ENCODE peak calls at places on chromosome 4, in nine cellular contexts. One of them, this sample, is unnamed.

GRCh38 chr4:10917475-10918103 is 233.0 kb upstream of the CLNK start:
- DNase-seq in activated CD4-positive, alpha-beta T cell treated with anti-CD3 and anti-CD28 coated beads, Interleukin-2, amount 50 U/mL, for 24 hours: no peak
- DNase-seq in activated B cell treated with CpG ODN at 0.5 μM for 24 hours: no peak
- DNase-seq in activated T-cell treated with anti-CD3 and anti-CD28 coated beads for 4 hours: no peak
- DNase-seq in left kidney: peak
- DNase-seq in uterus: no peak
- DNase-seq in RPMI7951: no peak
- DNase-seq in psoas muscle: no peak
- DNase-seq in IMR-90: no peak
- DNase-seq in this sample: no peak

GRCh38 chr4:84965558-84966381 is 720 bp downstream of the WDFY3 start:
- DNase-seq in activated CD4-positive, alpha-beta T cell treated with anti-CD3 and anti-CD28 coated beads, Interleukin-2, amount 50 U/mL, for 24 hours: no peak
- DNase-seq in left kidney: peak
- DNase-seq in activated T-cell treated with anti-CD3 and anti-CD28 coated beads for 4 hours: no peak
- DNase-seq in psoas muscle: peak
- DNase-seq in activated B cell treated with CpG ODN at 0.5 μM for 24 hours: no peak
- DNase-seq in uterus: peak
- DNase-seq in IMR-90: peak
- DNase-seq in RPMI7951: peak
- DNase-seq in this sample: no peak

GRCh38 chr4:79325864-79326328 is at the start of gene NAA11:
- DNase-seq in IMR-90: no peak
- DNase-seq in RPMI7951: no peak
- DNase-seq in psoas muscle: no peak
- DNase-seq in left kidney: no peak
- DNase-seq in uterus: no peak
- DNase-seq in activated B cell treated with CpG ODN at 0.5 μM for 24 hours: no peak
- DNase-seq in activated CD4-positive, alpha-beta T cell treated with anti-CD3 and anti-CD28 coated beads, Interleukin-2, amount 50 U/mL, for 24 hours: no peak
- DNase-seq in activated T-cell treated with anti-CD3 and anti-CD28 coated beads for 4 hours: no peak
- DNase-seq in this sample: no peak

GRCh38 chr4:141898336-141898735 is 262.0 kb downstream of the IL15 start:
- DNase-seq in activated CD4-positive, alpha-beta T cell treated with anti-CD3 and anti-CD28 coated beads, Interleukin-2, amount 50 U/mL, for 24 hours: no peak
- DNase-seq in left kidney: no peak
- DNase-seq in activated B cell treated with CpG ODN at 0.5 μM for 24 hours: no peak
- DNase-seq in uterus: no peak
- DNase-seq in activated T-cell treated with anti-CD3 and anti-CD28 coated beads for 4 hours: no peak
- DNase-seq in psoas muscle: no peak
- DNase-seq in IMR-90: no peak
- DNase-seq in RPMI7951: no peak
- DNase-seq in this sample: no peak

GRCh38 chr4:156515295-156515694 is 456.3 kb downstream of the PDGFC start:
- DNase-seq in uterus: no peak
- DNase-seq in activated CD4-positive, alpha-beta T cell treated with anti-CD3 and anti-CD28 coated beads, Interleukin-2, amount 50 U/mL, for 24 hours: no peak
- DNase-seq in IMR-90: peak
- DNase-seq in psoas muscle: no peak
- DNase-seq in left kidney: no peak
- DNase-seq in activated B cell treated with CpG ODN at 0.5 μM for 24 hours: no peak
- DNase-seq in RPMI7951: no peak
- DNase-seq in activated T-cell treated with anti-CD3 and anti-CD28 coated beads for 4 hours: no peak
- DNase-seq in this sample: no peak

GRCh38 chr4:173014113-173014558 is 154.5 kb upstream of the GALNT7 start:
- DNase-seq in psoas muscle: no peak
- DNase-seq in activated CD4-positive, alpha-beta T cell treated with anti-CD3 and anti-CD28 coated beads, Interleukin-2, amount 50 U/mL, for 24 hours: no peak
- DNase-seq in uterus: peak
- DNase-seq in RPMI7951: peak
- DNase-seq in activated T-cell treated with anti-CD3 and anti-CD28 coated beads for 4 hours: no peak
- DNase-seq in activated B cell treated with CpG ODN at 0.5 μM for 24 hours: no peak
- DNase-seq in IMR-90: peak
- DNase-seq in left kidney: peak
- DNase-seq in this sample: no peak

GRCh38 chr4:186201535-186202230 is 10.3 kb downstream of the CYP4V2 start:
- DNase-seq in activated B cell treated with CpG ODN at 0.5 μM for 24 hours: peak
- DNase-seq in IMR-90: peak
- DNase-seq in activated T-cell treated with anti-CD3 and anti-CD28 coated beads for 4 hours: peak
- DNase-seq in psoas muscle: no peak
- DNase-seq in left kidney: peak
- DNase-seq in uterus: no peak
- DNase-seq in RPMI7951: peak
- DNase-seq in activated CD4-positive, alpha-beta T cell treated with anti-CD3 and anti-CD28 coated beads, Interleukin-2, amount 50 U/mL, for 24 hours: peak
- DNase-seq in this sample: no peak

GRCh38 chr4:169099775-169100180 is 89.7 kb upstream of the CBR4 start:
- DNase-seq in IMR-90: peak
- DNase-seq in activated CD4-positive, alpha-beta T cell treated with anti-CD3 and anti-CD28 coated beads, Interleukin-2, amount 50 U/mL, for 24 hours: no peak
- DNase-seq in left kidney: no peak
- DNase-seq in RPMI7951: no peak
- DNase-seq in activated T-cell treated with anti-CD3 and anti-CD28 coated beads for 4 hours: no peak
- DNase-seq in activated B cell treated with CpG ODN at 0.5 μM for 24 hours: no peak
- DNase-seq in psoas muscle: no peak
- DNase-seq in uterus: peak
- DNase-seq in this sample: no peak

GRCh38 chr4:110793890-110794588 is 171.2 kb upstream of the PITX2 start:
- DNase-seq in psoas muscle: no peak
- DNase-seq in activated B cell treated with CpG ODN at 0.5 μM for 24 hours: no peak
- DNase-seq in activated CD4-positive, alpha-beta T cell treated with anti-CD3 and anti-CD28 coated beads, Interleukin-2, amount 50 U/mL, for 24 hours: no peak
- DNase-seq in left kidney: peak
- DNase-seq in activated T-cell treated with anti-CD3 and anti-CD28 coated beads for 4 hours: no peak
- DNase-seq in RPMI7951: no peak
- DNase-seq in uterus: no peak
- DNase-seq in IMR-90: no peak
- DNase-seq in this sample: no peak

GRCh38 chr4:34293459-34293858 is 1950.9 kb downstream of the ARAP2 start:
- DNase-seq in activated T-cell treated with anti-CD3 and anti-CD28 coated beads for 4 hours: no peak
- DNase-seq in psoas muscle: no peak
- DNase-seq in uterus: no peak
- DNase-seq in RPMI7951: peak
- DNase-seq in activated B cell treated with CpG ODN at 0.5 μM for 24 hours: no peak
- DNase-seq in IMR-90: no peak
- DNase-seq in left kidney: no peak
- DNase-seq in activated CD4-positive, alpha-beta T cell treated with anti-CD3 and anti-CD28 coated beads, Interleukin-2, amount 50 U/mL, for 24 hours: no peak
- DNase-seq in this sample: no peak

GRCh38 chr4:13647012-13647411 is 19.5 kb upstream of the BOD1L1 start:
- DNase-seq in activated CD4-positive, alpha-beta T cell treated with anti-CD3 and anti-CD28 coated beads, Interleukin-2, amount 50 U/mL, for 24 hours: no peak
- DNase-seq in RPMI7951: no peak
- DNase-seq in IMR-90: no peak
- DNase-seq in activated T-cell treated with anti-CD3 and anti-CD28 coated beads for 4 hours: no peak
- DNase-seq in activated B cell treated with CpG ODN at 0.5 μM for 24 hours: no peak
- DNase-seq in left kidney: no peak
- DNase-seq in psoas muscle: no peak
- DNase-seq in uterus: no peak
- DNase-seq in this sample: no peak

GRCh38 chr4:66032571-66032970 is 362.3 kb upstream of the EPHA5 start:
- DNase-seq in left kidney: no peak
- DNase-seq in activated B cell treated with CpG ODN at 0.5 μM for 24 hours: no peak
- DNase-seq in activated T-cell treated with anti-CD3 and anti-CD28 coated beads for 4 hours: no peak
- DNase-seq in RPMI7951: no peak
- DNase-seq in IMR-90: no peak
- DNase-seq in activated CD4-positive, alpha-beta T cell treated with anti-CD3 and anti-CD28 coated beads, Interleukin-2, amount 50 U/mL, for 24 hours: no peak
- DNase-seq in uterus: no peak
- DNase-seq in psoas muscle: no peak
- DNase-seq in this sample: no peak

GRCh38 chr4:3484057-3484973 is 21.2 kb downstream of the DOK7 start:
- DNase-seq in IMR-90: no peak
- DNase-seq in RPMI7951: peak
- DNase-seq in activated B cell treated with CpG ODN at 0.5 μM for 24 hours: peak
- DNase-seq in activated T-cell treated with anti-CD3 and anti-CD28 coated beads for 4 hours: no peak
- DNase-seq in left kidney: peak
- DNase-seq in activated CD4-positive, alpha-beta T cell treated with anti-CD3 and anti-CD28 coated beads, Interleukin-2, amount 50 U/mL, for 24 hours: no peak
- DNase-seq in uterus: no peak
- DNase-seq in psoas muscle: peak
- DNase-seq in this sample: no peak

GRCh38 chr4:113686950-113687718 is 74.4 kb downstream of the CAMK2D start:
- DNase-seq in activated CD4-positive, alpha-beta T cell treated with anti-CD3 and anti-CD28 coated beads, Interleukin-2, amount 50 U/mL, for 24 hours: no peak
- DNase-seq in activated T-cell treated with anti-CD3 and anti-CD28 coated beads for 4 hours: no peak
- DNase-seq in RPMI7951: peak
- DNase-seq in psoas muscle: no peak
- DNase-seq in uterus: no peak
- DNase-seq in left kidney: no peak
- DNase-seq in IMR-90: peak
- DNase-seq in activated B cell treated with CpG ODN at 0.5 μM for 24 hours: no peak
- DNase-seq in this sample: no peak

GRCh38 chr4:55318135-55318534 is 27.9 kb upstream of the SRD5A3 start:
- DNase-seq in activated CD4-positive, alpha-beta T cell treated with anti-CD3 and anti-CD28 coated beads, Interleukin-2, amount 50 U/mL, for 24 hours: no peak
- DNase-seq in RPMI7951: no peak
- DNase-seq in psoas muscle: no peak
- DNase-seq in IMR-90: no peak
- DNase-seq in activated B cell treated with CpG ODN at 0.5 μM for 24 hours: no peak
- DNase-seq in left kidney: no peak
- DNase-seq in uterus: peak
- DNase-seq in activated T-cell treated with anti-CD3 and anti-CD28 coated beads for 4 hours: no peak
- DNase-seq in this sample: no peak

GRCh38 chr4:128571747-128572146 is 237.8 kb upstream of the JADE1 start:
- DNase-seq in left kidney: no peak
- DNase-seq in activated CD4-positive, alpha-beta T cell treated with anti-CD3 and anti-CD28 coated beads, Interleukin-2, amount 50 U/mL, for 24 hours: no peak
- DNase-seq in psoas muscle: peak
- DNase-seq in IMR-90: peak
- DNase-seq in uterus: peak
- DNase-seq in activated B cell treated with CpG ODN at 0.5 μM for 24 hours: no peak
- DNase-seq in RPMI7951: peak
- DNase-seq in activated T-cell treated with anti-CD3 and anti-CD28 coated beads for 4 hours: no peak
- DNase-seq in this sample: no peak

GRCh38 chr4:604131-604530 is 21.2 kb upstream of the PDE6B start:
- DNase-seq in activated B cell treated with CpG ODN at 0.5 μM for 24 hours: no peak
- DNase-seq in IMR-90: no peak
- DNase-seq in activated T-cell treated with anti-CD3 and anti-CD28 coated beads for 4 hours: no peak
- DNase-seq in psoas muscle: no peak
- DNase-seq in RPMI7951: no peak
- DNase-seq in uterus: no peak
- DNase-seq in left kidney: no peak
- DNase-seq in activated CD4-positive, alpha-beta T cell treated with anti-CD3 and anti-CD28 coated beads, Interleukin-2, amount 50 U/mL, for 24 hours: no peak
- DNase-seq in this sample: no peak

GRCh38 chr4:1126506-1126905 is 13.1 kb upstream of the RNF212 start:
- DNase-seq in uterus: no peak
- DNase-seq in RPMI7951: no peak
- DNase-seq in activated CD4-positive, alpha-beta T cell treated with anti-CD3 and anti-CD28 coated beads, Interleukin-2, amount 50 U/mL, for 24 hours: no peak
- DNase-seq in activated B cell treated with CpG ODN at 0.5 μM for 24 hours: no peak
- DNase-seq in activated T-cell treated with anti-CD3 and anti-CD28 coated beads for 4 hours: no peak
- DNase-seq in IMR-90: peak
- DNase-seq in left kidney: no peak
- DNase-seq in psoas muscle: no peak
- DNase-seq in this sample: no peak

GRCh38 chr4:57219389-57219890 is 109.3 kb upstream of the IGFBP7 start:
- DNase-seq in activated B cell treated with CpG ODN at 0.5 μM for 24 hours: no peak
- DNase-seq in uterus: no peak
- DNase-seq in activated T-cell treated with anti-CD3 and anti-CD28 coated beads for 4 hours: no peak
- DNase-seq in IMR-90: no peak
- DNase-seq in psoas muscle: no peak
- DNase-seq in RPMI7951: no peak
- DNase-seq in left kidney: no peak
- DNase-seq in activated CD4-positive, alpha-beta T cell treated with anti-CD3 and anti-CD28 coated beads, Interleukin-2, amount 50 U/mL, for 24 hours: no peak
- DNase-seq in this sample: no peak

GRCh38 chr4:38145741-38146140 is 185.5 kb downstream of the PTTG2 start:
- DNase-seq in activated T-cell treated with anti-CD3 and anti-CD28 coated beads for 4 hours: no peak
- DNase-seq in activated CD4-positive, alpha-beta T cell treated with anti-CD3 and anti-CD28 coated beads, Interleukin-2, amount 50 U/mL, for 24 hours: no peak
- DNase-seq in IMR-90: peak
- DNase-seq in psoas muscle: no peak
- DNase-seq in uterus: no peak
- DNase-seq in activated B cell treated with CpG ODN at 0.5 μM for 24 hours: no peak
- DNase-seq in RPMI7951: no peak
- DNase-seq in left kidney: no peak
- DNase-seq in this sample: no peak

GRCh38 chr4:25863347-25863784 is 578 bp upstream of the SEL1L3 start:
- DNase-seq in IMR-90: no peak
- DNase-seq in uterus: no peak
- DNase-seq in activated B cell treated with CpG ODN at 0.5 μM for 24 hours: no peak
- DNase-seq in activated CD4-positive, alpha-beta T cell treated with anti-CD3 and anti-CD28 coated beads, Interleukin-2, amount 50 U/mL, for 24 hours: no peak
- DNase-seq in RPMI7951: no peak
- DNase-seq in psoas muscle: peak
- DNase-seq in left kidney: peak
- DNase-seq in activated T-cell treated with anti-CD3 and anti-CD28 coated beads for 4 hours: no peak
- DNase-seq in this sample: no peak

GRCh38 chr4:22897520-22898108 is 204.9 kb downstream of the GBA3 start:
- DNase-seq in IMR-90: peak
- DNase-seq in RPMI7951: peak
- DNase-seq in uterus: no peak
- DNase-seq in psoas muscle: no peak
- DNase-seq in left kidney: peak
- DNase-seq in activated CD4-positive, alpha-beta T cell treated with anti-CD3 and anti-CD28 coated beads, Interleukin-2, amount 50 U/mL, for 24 hours: no peak
- DNase-seq in activated B cell treated with CpG ODN at 0.5 μM for 24 hours: no peak
- DNase-seq in activated T-cell treated with anti-CD3 and anti-CD28 coated beads for 4 hours: no peak
- DNase-seq in this sample: no peak

GRCh38 chr4:75289843-75290616 is 224.2 kb downstream of the RCHY1 start:
- DNase-seq in left kidney: peak
- DNase-seq in psoas muscle: no peak
- DNase-seq in activated T-cell treated with anti-CD3 and anti-CD28 coated beads for 4 hours: no peak
- DNase-seq in uterus: no peak
- DNase-seq in activated B cell treated with CpG ODN at 0.5 μM for 24 hours: no peak
- DNase-seq in RPMI7951: peak
- DNase-seq in IMR-90: no peak
- DNase-seq in activated CD4-positive, alpha-beta T cell treated with anti-CD3 and anti-CD28 coated beads, Interleukin-2, amount 50 U/mL, for 24 hours: no peak
- DNase-seq in this sample: no peak

GRCh38 chr4:187632260-187633010 is 363.1 kb upstream of the ZFP42 start:
- DNase-seq in left kidney: no peak
- DNase-seq in psoas muscle: no peak
- DNase-seq in IMR-90: peak
- DNase-seq in activated CD4-positive, alpha-beta T cell treated with anti-CD3 and anti-CD28 coated beads, Interleukin-2, amount 50 U/mL, for 24 hours: no peak
- DNase-seq in activated B cell treated with CpG ODN at 0.5 μM for 24 hours: no peak
- DNase-seq in activated T-cell treated with anti-CD3 and anti-CD28 coated beads for 4 hours: no peak
- DNase-seq in uterus: no peak
- DNase-seq in RPMI7951: no peak
- DNase-seq in this sample: no peak

GRCh38 chr4:137129471-137130244 is 402.6 kb downstream of the PCDH18 start:
- DNase-seq in left kidney: no peak
- DNase-seq in activated CD4-positive, alpha-beta T cell treated with anti-CD3 and anti-CD28 coated beads, Interleukin-2, amount 50 U/mL, for 24 hours: no peak
- DNase-seq in psoas muscle: no peak
- DNase-seq in activated B cell treated with CpG ODN at 0.5 μM for 24 hours: no peak
- DNase-seq in activated T-cell treated with anti-CD3 and anti-CD28 coated beads for 4 hours: no peak
- DNase-seq in IMR-90: peak
- DNase-seq in uterus: no peak
- DNase-seq in RPMI7951: no peak
- DNase-seq in this sample: no peak

GRCh38 chr4:33625762-33626161 is 2618.6 kb downstream of the ARAP2 start:
- DNase-seq in psoas muscle: no peak
- DNase-seq in uterus: no peak
- DNase-seq in IMR-90: no peak
- DNase-seq in RPMI7951: peak
- DNase-seq in activated B cell treated with CpG ODN at 0.5 μM for 24 hours: no peak
- DNase-seq in activated T-cell treated with anti-CD3 and anti-CD28 coated beads for 4 hours: no peak
- DNase-seq in activated CD4-positive, alpha-beta T cell treated with anti-CD3 and anti-CD28 coated beads, Interleukin-2, amount 50 U/mL, for 24 hours: no peak
- DNase-seq in left kidney: peak
- DNase-seq in this sample: no peak

GRCh38 chr4:17763352-17763890 is 18.0 kb downstream of the FAM184B start:
- DNase-seq in activated T-cell treated with anti-CD3 and anti-CD28 coated beads for 4 hours: no peak
- DNase-seq in activated B cell treated with CpG ODN at 0.5 μM for 24 hours: no peak
- DNase-seq in psoas muscle: no peak
- DNase-seq in left kidney: no peak
- DNase-seq in activated CD4-positive, alpha-beta T cell treated with anti-CD3 and anti-CD28 coated beads, Interleukin-2, amount 50 U/mL, for 24 hours: no peak
- DNase-seq in IMR-90: no peak
- DNase-seq in uterus: no peak
- DNase-seq in RPMI7951: peak
- DNase-seq in this sample: no peak

GRCh38 chr4:75525108-75525507 is 10.8 kb downstream of the THAP6 start:
- DNase-seq in activated T-cell treated with anti-CD3 and anti-CD28 coated beads for 4 hours: no peak
- DNase-seq in activated CD4-positive, alpha-beta T cell treated with anti-CD3 and anti-CD28 coated beads, Interleukin-2, amount 50 U/mL, for 24 hours: no peak
- DNase-seq in RPMI7951: no peak
- DNase-seq in activated B cell treated with CpG ODN at 0.5 μM for 24 hours: no peak
- DNase-seq in IMR-90: no peak
- DNase-seq in psoas muscle: no peak
- DNase-seq in uterus: no peak
- DNase-seq in left kidney: no peak
- DNase-seq in this sample: no peak

GRCh38 chr4:188691811-188692210 is 552.6 kb downstream of the TRIML1 start:
- DNase-seq in psoas muscle: no peak
- DNase-seq in activated T-cell treated with anti-CD3 and anti-CD28 coated beads for 4 hours: no peak
- DNase-seq in activated CD4-positive, alpha-beta T cell treated with anti-CD3 and anti-CD28 coated beads, Interleukin-2, amount 50 U/mL, for 24 hours: no peak
- DNase-seq in uterus: no peak
- DNase-seq in RPMI7951: no peak
- DNase-seq in IMR-90: peak
- DNase-seq in left kidney: no peak
- DNase-seq in activated B cell treated with CpG ODN at 0.5 μM for 24 hours: no peak
- DNase-seq in this sample: no peak

GRCh38 chr4:85831647-85832046 is 356.7 kb downstream of the ARHGAP24 start:
- DNase-seq in psoas muscle: no peak
- DNase-seq in activated B cell treated with CpG ODN at 0.5 μM for 24 hours: no peak
- DNase-seq in uterus: no peak
- DNase-seq in activated T-cell treated with anti-CD3 and anti-CD28 coated beads for 4 hours: no peak
- DNase-seq in activated CD4-positive, alpha-beta T cell treated with anti-CD3 and anti-CD28 coated beads, Interleukin-2, amount 50 U/mL, for 24 hours: no peak
- DNase-seq in left kidney: peak
- DNase-seq in IMR-90: no peak
- DNase-seq in RPMI7951: no peak
- DNase-seq in this sample: no peak

GRCh38 chr4:2482693-2483092 is 13.8 kb downstream of the RNF4 start:
- DNase-seq in activated T-cell treated with anti-CD3 and anti-CD28 coated beads for 4 hours: no peak
- DNase-seq in IMR-90: peak
- DNase-seq in RPMI7951: no peak
- DNase-seq in uterus: no peak
- DNase-seq in activated CD4-positive, alpha-beta T cell treated with anti-CD3 and anti-CD28 coated beads, Interleukin-2, amount 50 U/mL, for 24 hours: no peak
- DNase-seq in left kidney: peak
- DNase-seq in psoas muscle: peak
- DNase-seq in activated B cell treated with CpG ODN at 0.5 μM for 24 hours: no peak
- DNase-seq in this sample: no peak

This sample was measured in GOT3.